ENCODE peak calls at places on chromosomes 12 and 14, in eight cellular contexts. B is AG09309, I is brain microvascular endothelial cell, F is ovary, N is astrocyte of the spinal cord, D is adrenal gland, Z is GM12865, G is AG10803. V is an unnamed sample.

GRCh38 chr12:22353615-22354325 is 19.3 kb upstream of the ST8SIA1 start:
- DNase-seq in G (no peak), I (no peak), F (no peak), D (no peak), N (no peak), Z (no peak), B (no peak), V (no peak)

GRCh38 chr12:3700861-3701260 is 52.0 kb downstream of the CRACR2A start:
- DNase-seq in B (no peak), N (peak), Z (no peak), D (no peak), I (no peak), F (no peak), G (peak), V (peak)

GRCh38 chr12:12405882-12406281 is 49.0 kb downstream of the BORCS5 start:
- DNase-seq in G (no peak), Z (no peak), B (no peak), D (peak), N (no peak), F (no peak), I (no peak), V (no peak)

GRCh38 chr14:90332271-90332584 is 487 bp upstream of the NRDE2 start:
- DNase-seq in Z (no peak), B (no peak), F (no peak), N (no peak), D (no peak), G (no peak), I (no peak), V (no peak)

GRCh38 chr12:93524386-93525133 is 47.9 kb upstream of the SOCS2 start:
- DNase-seq in G (no peak), Z (no peak), D (no peak), F (no peak), I (no peak), N (no peak), B (no peak), V (no peak)

GRCh38 chr12:24719293-24719721 is 229.6 kb downstream of the BCAT1 start:
- DNase-seq in F (no peak), I (peak), D (no peak), B (no peak), Z (peak), N (peak), G (peak), V (no peak)

GRCh38 chr12:5197127-5197526 is 153.4 kb downstream of the KCNA5 start:
- DNase-seq in F (no peak), I (no peak), G (peak), N (peak), D (no peak), B (no peak), Z (no peak), V (peak)

GRCh38 chr12:45509187-45509586 is 220.3 kb upstream of the ARID2 start:
- DNase-seq in G (no peak), N (no peak), Z (peak), D (no peak), B (no peak), I (no peak), F (no peak), V (no peak)

GRCh38 chr12:541676-542289 is 82.0 kb downstream of the B4GALNT3 start:
- DNase-seq in G (no peak), N (no peak), D (no peak), F (no peak), Z (no peak), I (no peak), B (no peak), V (no peak)

GRCh38 chr12:119158004-119158776 is 20.5 kb upstream of the HSPB8 start:
- DNase-seq in N (no peak), G (no peak), Z (no peak), F (no peak), I (no peak), B (no peak), D (no peak), V (no peak)

GRCh38 chr12:49198431-49199155 is 9.7 kb upstream of the TUBA1A start:
- DNase-seq in N (peak), G (peak), Z (no peak), B (peak), D (peak), F (peak), I (peak), V (peak)

GRCh38 chr14:33780035-33780434 is 170.8 kb downstream of the EGLN3 start:
- DNase-seq in N (no peak), I (no peak), G (no peak), D (no peak), F (no peak), B (no peak), Z (no peak), V (no peak)

GRCh38 chr12:13857750-13858149 is 123.7 kb downstream of the GRIN2B start:
- DNase-seq in Z (no peak), N (no peak), G (no peak), F (no peak), I (no peak), D (no peak), B (no peak), V (no peak)

DNA sequence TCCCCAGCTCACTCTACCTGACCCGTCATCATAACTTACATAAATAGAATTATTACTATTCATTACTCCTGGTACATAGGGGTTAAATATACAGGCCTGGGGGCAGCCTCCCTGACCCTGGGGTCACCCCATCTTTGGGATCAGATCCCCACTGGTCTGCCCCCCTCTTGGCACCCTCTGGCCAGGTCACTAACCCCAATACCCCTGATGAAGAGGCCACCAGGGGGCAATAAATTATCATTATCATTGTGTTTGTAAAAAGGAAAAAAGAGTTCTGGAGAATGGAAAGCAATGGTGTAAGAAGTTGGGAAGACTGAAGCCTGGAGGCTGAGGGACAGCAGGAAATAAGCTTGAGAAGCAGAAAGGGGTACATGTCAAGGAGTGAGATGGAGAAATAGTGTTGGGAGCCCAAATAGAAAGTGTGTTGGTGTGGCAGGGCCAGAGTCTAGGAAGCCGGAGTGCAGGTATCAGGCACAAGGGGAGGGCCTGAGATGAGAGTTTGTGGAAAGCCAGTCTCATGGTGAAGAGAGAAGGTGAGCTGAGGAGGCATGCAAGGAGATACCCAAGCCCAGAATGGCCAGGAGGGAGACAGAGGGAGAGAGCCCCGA is 6.1 kb upstream of the AAAS start:
- DNase-seq in B (no peak), I (no peak), Z (no peak), N (no peak), F (no peak), G (peak), D (no peak), V (no peak)
- TF ChIP-seq CTCF in B (peak), I (peak), Z (peak), N (peak), F (no peak), G (peak), D (peak), V (peak)

GRCh38 chr14:57189070-57189469 is 79.6 kb downstream of the EXOC5 start:
- DNase-seq in B (no peak), F (no peak), G (peak), D (no peak), I (no peak), Z (no peak), N (peak), V (peak)
- TF ChIP-seq CTCF in B (peak), F (no peak), G (peak), D (no peak), I (peak), Z (no peak), N (no peak), V (no peak)

GRCh38 chr12:125185311-125185739 is 120.1 kb downstream of the AACS start:
- DNase-seq in G (no peak), Z (no peak), I (no peak), B (no peak), N (no peak), F (no peak), D (no peak), V (no peak)

GRCh38 chr12:125187148-125187733 is 122.0 kb downstream of the AACS start:
- DNase-seq in D (no peak), I (no peak), Z (no peak), N (no peak), B (no peak), G (no peak), F (no peak), V (no peak)

GRCh38 chr12:125186471-125187147 is 121.4 kb downstream of the AACS start:
- DNase-seq in G (no peak), Z (no peak), N (no peak), I (no peak), B (no peak), F (no peak), D (no peak), V (no peak)

GRCh38 chr12:125184213-125184952 is 119.1 kb downstream of the AACS start:
- DNase-seq in B (no peak), Z (no peak), F (no peak), D (no peak), N (no peak), I (no peak), G (no peak), V (no peak)

GRCh38 chr12:125185740-125186470 is 120.7 kb downstream of the AACS start:
- DNase-seq in D (peak), I (peak), F (peak), N (peak), G (peak), B (peak), Z (peak), V (peak)
- TF ChIP-seq CTCF in D (peak), I (peak), F (peak), N (peak), G (no peak), B (no peak), Z (no peak), V (peak)

DNA sequence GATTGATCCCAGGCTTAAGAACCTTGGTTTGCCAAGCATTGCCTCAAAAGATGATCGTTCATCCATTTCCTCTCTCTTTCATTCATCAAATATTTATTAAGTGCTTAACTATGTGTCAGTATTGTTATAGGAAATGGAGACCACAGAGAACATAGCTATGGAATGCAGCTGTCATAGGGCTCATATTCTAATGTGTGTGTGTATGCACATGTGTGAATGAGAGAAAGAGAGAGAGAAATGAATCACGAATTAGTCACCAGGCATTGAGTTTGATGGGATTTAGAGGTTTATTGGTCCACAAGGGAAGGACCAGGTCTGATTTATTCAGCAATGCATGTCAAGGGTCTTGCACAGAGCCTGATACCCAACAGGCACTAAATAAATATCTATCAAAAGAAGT is 71.0 kb upstream of the FBXO21 start:
- DNase-seq in F (no peak), G (peak), I (peak), D (no peak), N (no peak), B (no peak), Z (no peak), V (peak)
- TF ChIP-seq CTCF in F (no peak), G (no peak), I (no peak), D (no peak), N (no peak), B (no peak), Z (no peak), V (no peak)

GRCh38 chr12:103930787-103931536 is 752 bp downstream of the HSP90B1 start:
- DNase-seq in B (no peak), Z (peak), N (peak), D (peak), G (peak), I (no peak), F (peak), V (no peak)

GRCh38 chr12:103928736-103929050 is 1.5 kb upstream of the HSP90B1 start:
- DNase-seq in B (no peak), F (peak), N (no peak), I (no peak), Z (peak), D (no peak), G (no peak), V (no peak)

GRCh38 chr12:103933237-103933636 is 3.0 kb downstream of the HSP90B1 start:
- DNase-seq in G (no peak), F (no peak), I (no peak), Z (no peak), B (no peak), D (no peak), N (no peak), V (no peak)

GRCh38 chr12:103929051-103929908 is 930 bp upstream of the HSP90B1 start:
- DNase-seq in F (peak), N (peak), Z (peak), B (peak), I (peak), D (peak), G (peak), V (peak)

DNA sequence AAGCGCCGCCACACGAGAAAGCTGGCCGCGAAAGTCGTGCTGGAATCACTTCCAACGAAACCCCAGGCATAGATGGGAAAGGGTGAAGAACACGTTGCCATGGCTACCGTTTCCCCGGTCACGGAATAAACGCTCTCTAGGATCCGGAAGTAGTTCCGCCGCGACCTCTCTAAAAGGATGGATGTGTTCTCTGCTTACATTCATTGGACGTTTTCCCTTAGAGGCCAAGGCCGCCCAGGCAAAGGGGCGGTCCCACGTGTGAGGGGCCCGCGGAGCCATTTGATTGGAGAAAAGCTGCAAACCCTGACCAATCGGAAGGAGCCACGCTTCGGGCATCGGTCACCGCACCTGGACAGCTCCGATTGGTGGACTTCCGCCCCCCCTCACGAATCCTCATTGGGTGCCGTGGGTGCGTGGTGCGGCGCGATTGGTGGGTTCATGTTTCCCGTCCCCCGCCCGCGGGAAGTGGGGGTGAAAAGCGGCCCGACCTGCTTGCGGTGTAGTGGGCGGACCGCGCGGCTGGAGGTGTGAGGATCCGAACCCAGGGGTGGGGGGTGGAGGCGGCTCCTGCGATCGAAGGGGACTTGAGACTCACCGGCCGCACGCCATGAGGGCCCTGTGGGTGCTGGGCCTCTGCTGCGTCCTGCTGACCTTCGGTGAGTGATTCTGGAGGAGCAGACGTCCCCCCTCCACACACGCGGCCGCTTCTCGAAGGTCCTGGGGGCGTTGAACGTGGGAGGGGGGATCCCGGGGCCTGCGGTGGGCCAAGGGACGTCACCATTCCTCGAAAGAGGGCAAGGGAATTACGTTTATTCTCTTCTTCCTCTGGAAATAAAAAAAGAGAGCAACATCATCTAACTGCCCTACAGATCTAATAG is at the start of gene HSP90B1:
- DNase-seq in Z (peak), N (peak), B (peak), F (peak), G (peak), D (peak), I (peak), V (peak)
- TF ChIP-seq CTCF in Z (no peak), N (no peak), B (no peak), F (no peak), G (no peak), D (no peak), I (no peak), V (no peak)

GRCh38 chr12:43797561-43798217 is 8.4 kb downstream of the TWF1 start:
- DNase-seq in N (no peak), Z (no peak), I (no peak), D (no peak), B (no peak), F (no peak), G (no peak), V (no peak)
- TF ChIP-seq CTCF in N (no peak), Z (no peak), I (no peak), D (no peak), B (no peak), F (no peak), G (no peak), V (no peak)

DNA sequence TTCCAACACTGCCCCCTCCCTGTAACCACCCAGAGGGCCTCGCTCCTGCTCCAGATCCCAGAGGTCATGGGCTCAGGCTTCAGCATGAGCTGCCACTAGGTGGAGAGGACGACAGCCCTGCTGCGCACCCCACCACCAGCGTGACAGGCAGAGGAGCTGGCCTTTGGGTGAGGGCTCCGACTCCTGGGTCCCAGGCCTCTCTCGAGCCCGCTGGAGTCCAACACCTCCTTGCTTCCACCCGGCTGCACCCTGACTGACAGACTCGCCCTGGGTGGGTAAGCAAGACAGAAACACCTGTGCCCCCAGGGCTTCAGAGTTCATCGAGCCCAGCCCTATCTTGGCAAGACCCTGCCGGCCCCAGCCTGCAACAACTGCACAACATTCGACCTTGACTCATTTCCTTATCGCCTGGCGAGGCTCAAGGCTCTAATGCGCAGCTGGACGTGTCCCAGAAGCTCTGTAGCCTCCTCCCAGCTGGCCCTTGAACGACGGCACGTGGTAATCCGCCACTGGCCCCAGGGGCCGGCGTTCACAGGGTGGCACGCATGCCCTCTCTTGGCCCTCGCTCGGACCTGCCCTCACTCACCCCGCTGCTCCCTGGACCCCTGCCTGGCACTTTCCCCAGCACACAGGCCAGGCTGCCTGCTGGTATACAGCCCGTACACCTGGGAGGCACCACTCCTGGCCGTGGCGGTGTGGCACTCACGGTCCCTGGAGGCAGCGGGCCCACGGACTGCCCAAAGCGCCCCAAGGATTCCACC is 28.0 kb downstream of the VPS37B start:
- DNase-seq in N (no peak), B (no peak), Z (no peak), F (peak), I (no peak), D (peak), G (no peak), V (no peak)
- TF ChIP-seq CTCF in N (no peak), B (no peak), Z (peak), F (no peak), I (peak), D (peak), G (no peak), V (peak)

GRCh38 chr12:105237671-105238070 is 1.7 kb upstream of the APPL2 start:
- DNase-seq in G (no peak), I (no peak), Z (no peak), D (no peak), F (no peak), N (no peak), B (no peak), V (no peak)
- TF ChIP-seq CTCF in G (no peak), I (no peak), Z (no peak), D (no peak), F (no peak), N (no peak), B (no peak), V (no peak)

GRCh38 chr14:46137786-46138185 is 513.8 kb downstream of the RPL10L start:
- DNase-seq in D (no peak), N (no peak), Z (no peak), B (no peak), I (no peak), F (no peak), G (no peak), V (no peak)
- TF ChIP-seq CTCF in D (no peak), N (no peak), Z (no peak), B (no peak), I (no peak), F (no peak), G (no peak), V (no peak)

V was measured in HFFc6.